ENCODE peak calls at places on chromosome 11, in nine cellular contexts. One of them, this sample, is unnamed.

GRCh38 chr11:59680287-59681154 is 11.7 kb upstream of the PATL1 start:
- DNase-seq in stomach: peak
- DNase-seq in transverse colon: peak
- DNase-seq in sigmoid colon: peak
- DNase-seq in K562: peak
- DNase-seq in H1: peak
- DNase-seq in endothelial cell of umbilical vein: peak
- DNase-seq in HCT116: peak
- DNase-seq in prostate gland: peak
- DNase-seq in this sample: peak

GRCh38 chr11:17828311-17828751 is 93.8 kb downstream of the KCNC1 start:
- DNase-seq in endothelial cell of umbilical vein: no peak
- DNase-seq in transverse colon: peak
- DNase-seq in prostate gland: no peak
- DNase-seq in stomach: peak
- DNase-seq in H1: no peak
- DNase-seq in sigmoid colon: peak
- DNase-seq in K562: no peak
- DNase-seq in HCT116: no peak
- DNase-seq in this sample: no peak

GRCh38 chr11:131674051-131674755 is 303.8 kb downstream of the NTM start:
- DNase-seq in prostate gland: peak
- DNase-seq in transverse colon: peak
- DNase-seq in endothelial cell of umbilical vein: peak
- DNase-seq in sigmoid colon: peak
- DNase-seq in HCT116: peak
- DNase-seq in K562: peak
- DNase-seq in H1: peak
- DNase-seq in stomach: peak
- DNase-seq in this sample: peak

GRCh38 chr11:101555366-101555765 is 28.4 kb downstream of the TRPC6 start:
- DNase-seq in stomach: no peak
- DNase-seq in transverse colon: no peak
- DNase-seq in K562: no peak
- DNase-seq in HCT116: no peak
- DNase-seq in prostate gland: no peak
- DNase-seq in sigmoid colon: no peak
- DNase-seq in H1: no peak
- DNase-seq in endothelial cell of umbilical vein: peak
- DNase-seq in this sample: no peak

GRCh38 chr11:20013346-20014066 is 146.8 kb downstream of the DBX1 start:
- DNase-seq in prostate gland: no peak
- DNase-seq in HCT116: no peak
- DNase-seq in K562: peak
- DNase-seq in H1: no peak
- DNase-seq in endothelial cell of umbilical vein: peak
- DNase-seq in sigmoid colon: no peak
- DNase-seq in stomach: no peak
- DNase-seq in transverse colon: no peak
- DNase-seq in this sample: no peak

GRCh38 chr11:120547871-120548681 is 36.5 kb downstream of the GRIK4 start:
- DNase-seq in HCT116: peak
- DNase-seq in transverse colon: peak
- DNase-seq in endothelial cell of umbilical vein: peak
- DNase-seq in prostate gland: peak
- DNase-seq in K562: no peak
- DNase-seq in H1: no peak
- DNase-seq in sigmoid colon: peak
- DNase-seq in stomach: peak
- DNase-seq in this sample: no peak

GRCh38 chr11:72615329-72615728 is 58.9 kb downstream of the PDE2A start:
- DNase-seq in HCT116: no peak
- DNase-seq in sigmoid colon: no peak
- DNase-seq in prostate gland: no peak
- DNase-seq in stomach: no peak
- DNase-seq in H1: no peak
- DNase-seq in transverse colon: no peak
- DNase-seq in endothelial cell of umbilical vein: no peak
- DNase-seq in K562: no peak
- DNase-seq in this sample: no peak

GRCh38 chr11:122207505-122207904 is 91.5 kb upstream of the BLID start:
- DNase-seq in H1: no peak
- DNase-seq in sigmoid colon: peak
- DNase-seq in transverse colon: no peak
- DNase-seq in prostate gland: peak
- DNase-seq in K562: no peak
- DNase-seq in endothelial cell of umbilical vein: no peak
- DNase-seq in stomach: no peak
- DNase-seq in HCT116: no peak
- DNase-seq in this sample: no peak

GRCh38 chr11:110948112-110948511 is 235.9 kb upstream of the ARHGAP20 start:
- DNase-seq in sigmoid colon: no peak
- DNase-seq in stomach: no peak
- DNase-seq in transverse colon: no peak
- DNase-seq in HCT116: no peak
- DNase-seq in endothelial cell of umbilical vein: no peak
- DNase-seq in prostate gland: no peak
- DNase-seq in K562: no peak
- DNase-seq in H1: no peak
- DNase-seq in this sample: no peak

GRCh38 chr11:69914286-69915150 is 95.3 kb upstream of the FGF3 start:
- DNase-seq in endothelial cell of umbilical vein: no peak
- DNase-seq in HCT116: no peak
- DNase-seq in K562: no peak
- DNase-seq in H1: no peak
- DNase-seq in stomach: no peak
- DNase-seq in transverse colon: peak
- DNase-seq in sigmoid colon: peak
- DNase-seq in prostate gland: peak
- DNase-seq in this sample: no peak

GRCh38 chr11:121295246-121296007 is 2.9 kb downstream of the SC5D start:
- DNase-seq in stomach: no peak
- DNase-seq in K562: no peak
- DNase-seq in endothelial cell of umbilical vein: no peak
- DNase-seq in H1: no peak
- DNase-seq in transverse colon: no peak
- DNase-seq in sigmoid colon: no peak
- DNase-seq in prostate gland: no peak
- DNase-seq in HCT116: no peak
- DNase-seq in this sample: no peak

GRCh38 chr11:45658292-45658991 is 7.0 kb downstream of the CHST1 start:
- DNase-seq in H1: peak
- DNase-seq in K562: no peak
- DNase-seq in endothelial cell of umbilical vein: peak
- DNase-seq in stomach: peak
- DNase-seq in prostate gland: no peak
- DNase-seq in sigmoid colon: peak
- DNase-seq in transverse colon: peak
- DNase-seq in HCT116: no peak
- DNase-seq in this sample: no peak

GRCh38 chr11:105821781-105822180 is 200.3 kb downstream of the MSANTD4 start:
- DNase-seq in sigmoid colon: no peak
- DNase-seq in stomach: no peak
- DNase-seq in H1: no peak
- DNase-seq in transverse colon: no peak
- DNase-seq in endothelial cell of umbilical vein: no peak
- DNase-seq in K562: no peak
- DNase-seq in prostate gland: no peak
- DNase-seq in HCT116: no peak
- DNase-seq in this sample: no peak

DNA sequence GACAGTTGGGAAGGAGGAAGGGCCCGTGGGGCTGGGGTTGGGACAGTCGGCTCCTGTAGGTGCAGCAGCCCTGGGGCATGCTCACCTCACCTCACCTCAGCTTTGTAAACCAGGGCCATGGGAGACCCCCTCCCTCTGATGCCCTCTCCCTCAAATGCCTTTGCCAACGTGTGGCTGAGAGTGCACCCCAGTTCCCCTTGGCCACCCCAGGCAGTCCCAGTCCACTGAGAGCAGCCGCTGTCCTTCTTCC is 4.2 kb upstream of the NEAT1 start:
- DNase-seq in HCT116: no peak
- DNase-seq in transverse colon: no peak
- DNase-seq in stomach: no peak
- DNase-seq in sigmoid colon: no peak
- DNase-seq in prostate gland: no peak
- DNase-seq in H1: no peak
- DNase-seq in K562: no peak
- DNase-seq in endothelial cell of umbilical vein: no peak
- DNase-seq in this sample: no peak
- TF ChIP-seq POLR2A in HCT116: no peak
- TF ChIP-seq POLR2A in transverse colon: no peak
- TF ChIP-seq POLR2A in stomach: no peak
- TF ChIP-seq POLR2A in sigmoid colon: peak
- TF ChIP-seq POLR2A in prostate gland: peak
- TF ChIP-seq POLR2A in H1: no peak
- TF ChIP-seq POLR2A in K562: no peak
- TF ChIP-seq POLR2A in endothelial cell of umbilical vein: no peak
- TF ChIP-seq POLR2A in this sample: peak

GRCh38 chr11:62580959-62581715 is 7.4 kb upstream of the EEF1G start:
- DNase-seq in endothelial cell of umbilical vein: no peak
- DNase-seq in transverse colon: no peak
- DNase-seq in HCT116: no peak
- DNase-seq in H1: no peak
- DNase-seq in sigmoid colon: no peak
- DNase-seq in stomach: no peak
- DNase-seq in K562: no peak
- DNase-seq in prostate gland: no peak
- DNase-seq in this sample: no peak
- TF ChIP-seq POLR2AphosphoS5 in endothelial cell of umbilical vein: no peak
- TF ChIP-seq POLR2AphosphoS5 in transverse colon: no peak
- TF ChIP-seq POLR2AphosphoS5 in HCT116: no peak
- TF ChIP-seq POLR2AphosphoS5 in H1: no peak
- TF ChIP-seq POLR2AphosphoS5 in sigmoid colon: no peak
- TF ChIP-seq POLR2AphosphoS5 in stomach: no peak
- TF ChIP-seq POLR2AphosphoS5 in K562: no peak
- TF ChIP-seq POLR2AphosphoS5 in prostate gland: no peak
- TF ChIP-seq POLR2AphosphoS5 in this sample: no peak

DNA sequence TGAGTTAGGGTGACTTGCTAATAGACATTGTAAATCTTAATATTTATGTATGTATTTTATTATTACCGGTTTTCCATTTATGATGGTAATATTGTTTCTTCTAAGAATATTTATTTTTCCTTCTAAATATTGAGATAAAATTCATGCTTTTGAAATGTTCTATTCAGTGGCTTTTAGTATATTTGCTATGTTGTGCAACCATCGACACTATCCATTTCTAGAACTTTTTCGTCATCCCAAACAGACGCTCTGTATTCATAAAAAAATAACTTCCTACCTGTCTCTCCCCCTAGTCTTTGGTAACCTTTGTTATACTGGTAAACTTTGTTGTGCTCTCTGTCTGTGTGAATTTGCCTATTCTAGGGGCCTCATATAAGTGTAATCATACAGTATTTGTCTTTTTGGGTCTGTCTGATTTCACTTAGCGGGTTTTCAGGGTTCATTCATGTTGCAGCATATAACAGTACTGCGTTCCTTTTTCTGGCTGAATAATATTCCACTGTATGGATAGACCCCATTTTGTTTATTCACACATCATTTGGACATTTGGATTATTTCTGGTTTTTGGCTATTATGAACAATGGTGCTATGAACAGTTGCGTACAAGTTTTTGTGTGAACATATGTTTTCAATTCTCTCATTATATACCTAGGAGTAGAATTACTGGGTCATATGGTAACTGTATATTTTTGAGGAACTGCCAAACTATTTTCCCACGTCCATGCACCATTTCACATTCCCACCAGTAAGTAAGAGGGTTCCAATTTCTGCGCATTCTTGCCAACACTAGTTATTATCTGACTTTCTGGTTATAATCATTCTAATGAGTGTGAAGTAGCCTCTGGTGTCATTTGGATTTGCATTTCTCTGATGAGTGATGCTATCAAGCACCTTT is 15.9 kb downstream of the NEAT1 start:
- DNase-seq in endothelial cell of umbilical vein: peak
- DNase-seq in prostate gland: no peak
- DNase-seq in H1: no peak
- DNase-seq in K562: no peak
- DNase-seq in sigmoid colon: peak
- DNase-seq in transverse colon: no peak
- DNase-seq in HCT116: no peak
- DNase-seq in stomach: no peak
- DNase-seq in this sample: no peak
- TF ChIP-seq POLR2A in endothelial cell of umbilical vein: no peak
- TF ChIP-seq POLR2A in prostate gland: no peak
- TF ChIP-seq POLR2A in H1: no peak
- TF ChIP-seq POLR2A in K562: peak
- TF ChIP-seq POLR2A in sigmoid colon: no peak
- TF ChIP-seq POLR2A in transverse colon: no peak
- TF ChIP-seq POLR2A in HCT116: no peak
- TF ChIP-seq POLR2A in stomach: no peak
- TF ChIP-seq POLR2A in this sample: no peak

GRCh38 chr11:79025097-79025496 is 415.7 kb downstream of the TENM4 start:
- DNase-seq in endothelial cell of umbilical vein: no peak
- DNase-seq in HCT116: no peak
- DNase-seq in K562: no peak
- DNase-seq in H1: no peak
- DNase-seq in sigmoid colon: no peak
- DNase-seq in transverse colon: no peak
- DNase-seq in stomach: no peak
- DNase-seq in prostate gland: no peak
- DNase-seq in this sample: no peak

GRCh38 chr11:79021601-79022000 is 419.2 kb downstream of the TENM4 start:
- DNase-seq in transverse colon: no peak
- DNase-seq in H1: no peak
- DNase-seq in stomach: no peak
- DNase-seq in prostate gland: no peak
- DNase-seq in sigmoid colon: no peak
- DNase-seq in endothelial cell of umbilical vein: no peak
- DNase-seq in HCT116: no peak
- DNase-seq in K562: no peak
- DNase-seq in this sample: no peak

GRCh38 chr11:79028214-79028613 is 412.6 kb downstream of the TENM4 start:
- DNase-seq in endothelial cell of umbilical vein: no peak
- DNase-seq in prostate gland: no peak
- DNase-seq in sigmoid colon: no peak
- DNase-seq in H1: no peak
- DNase-seq in K562: no peak
- DNase-seq in transverse colon: no peak
- DNase-seq in HCT116: no peak
- DNase-seq in stomach: no peak
- DNase-seq in this sample: no peak

GRCh38 chr11:79026803-79027445 is 413.9 kb downstream of the TENM4 start:
- DNase-seq in K562: no peak
- DNase-seq in HCT116: no peak
- DNase-seq in endothelial cell of umbilical vein: no peak
- DNase-seq in sigmoid colon: no peak
- DNase-seq in transverse colon: no peak
- DNase-seq in prostate gland: no peak
- DNase-seq in stomach: no peak
- DNase-seq in H1: no peak
- DNase-seq in this sample: peak

DNA sequence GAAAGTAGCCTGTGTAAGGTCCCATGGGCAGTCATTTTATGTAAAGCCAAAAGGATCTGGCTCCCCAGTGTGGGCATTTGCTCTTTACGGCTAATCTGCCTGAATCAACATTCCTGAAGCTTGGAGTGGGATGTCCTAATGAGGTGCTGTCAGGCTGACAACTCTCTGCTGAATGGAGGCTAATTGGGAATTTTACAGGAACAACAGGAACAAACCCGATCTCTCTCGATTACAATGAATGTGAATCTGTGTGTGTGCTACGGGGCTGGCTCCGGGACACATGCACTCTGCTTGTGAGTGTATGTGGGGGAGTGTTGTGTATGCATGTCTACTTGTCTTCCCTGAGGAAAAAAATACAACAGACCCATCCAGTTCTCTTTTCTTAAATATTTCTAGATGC is 415.2 kb downstream of the TENM4 start:
- DNase-seq in sigmoid colon: no peak
- DNase-seq in stomach: no peak
- DNase-seq in HCT116: no peak
- DNase-seq in transverse colon: no peak
- DNase-seq in endothelial cell of umbilical vein: no peak
- DNase-seq in K562: no peak
- DNase-seq in H1: no peak
- DNase-seq in prostate gland: no peak
- DNase-seq in this sample: no peak
- TF ChIP-seq POLR2AphosphoS5 in sigmoid colon: no peak
- TF ChIP-seq POLR2AphosphoS5 in stomach: no peak
- TF ChIP-seq POLR2AphosphoS5 in HCT116: no peak
- TF ChIP-seq POLR2AphosphoS5 in transverse colon: no peak
- TF ChIP-seq POLR2AphosphoS5 in endothelial cell of umbilical vein: no peak
- TF ChIP-seq POLR2AphosphoS5 in K562: no peak
- TF ChIP-seq POLR2AphosphoS5 in H1: no peak
- TF ChIP-seq POLR2AphosphoS5 in prostate gland: no peak
- TF ChIP-seq POLR2AphosphoS5 in this sample: no peak

This sample was measured in GM12891.